ENCODE peak calls at places on chromosomes 4 and X, in four cellular contexts. One of them, this sample, is unnamed.

GRCh38 chr4:53854991-53855885 is 209.2 kb downstream of the CHIC2 start:
- DNase-seq in NCI-H1092 treated with DMSO at 0.1 percent for 48 hours: no peak
- DNase-seq in stimulated activated naive CD4-positive, alpha-beta T cell treated with Interleukin-2 at 50 U/mL for 16 hours: no peak
- DNase-seq in Right ventricle myocardium superior: no peak
- DNase-seq in this sample: no peak

GRCh38 chrX:153061732-153062131 is 5.5 kb downstream of the PNMA3 start:
- DNase-seq in NCI-H1092 treated with DMSO at 0.1 percent for 48 hours: no peak
- DNase-seq in stimulated activated naive CD4-positive, alpha-beta T cell treated with Interleukin-2 at 50 U/mL for 16 hours: no peak
- DNase-seq in Right ventricle myocardium superior: no peak
- DNase-seq in this sample: no peak

GRCh38 chr4:98773638-98774037 is 115.2 kb upstream of the TSPAN5 start:
- DNase-seq in NCI-H1092 treated with DMSO at 0.1 percent for 48 hours: no peak
- DNase-seq in stimulated activated naive CD4-positive, alpha-beta T cell treated with Interleukin-2 at 50 U/mL for 16 hours: no peak
- DNase-seq in Right ventricle myocardium superior: no peak
- DNase-seq in this sample: no peak

GRCh38 chr4:168621806-168622589 is 125.1 kb downstream of the PALLD start:
- DNase-seq in NCI-H1092 treated with DMSO at 0.1 percent for 48 hours: no peak
- DNase-seq in stimulated activated naive CD4-positive, alpha-beta T cell treated with Interleukin-2 at 50 U/mL for 16 hours: no peak
- DNase-seq in Right ventricle myocardium superior: no peak
- DNase-seq in this sample: no peak

GRCh38 chrX:22135994-22136684 is 104.0 kb downstream of the PHEX start:
- DNase-seq in NCI-H1092 treated with DMSO at 0.1 percent for 48 hours: peak
- DNase-seq in stimulated activated naive CD4-positive, alpha-beta T cell treated with Interleukin-2 at 50 U/mL for 16 hours: no peak
- DNase-seq in Right ventricle myocardium superior: no peak
- DNase-seq in this sample: no peak

GRCh38 chrX:135973025-135973547 is 702 bp downstream of the MMGT1 start:
- DNase-seq in NCI-H1092 treated with DMSO at 0.1 percent for 48 hours: peak
- DNase-seq in stimulated activated naive CD4-positive, alpha-beta T cell treated with Interleukin-2 at 50 U/mL for 16 hours: no peak
- DNase-seq in Right ventricle myocardium superior: no peak
- DNase-seq in this sample: no peak

GRCh38 chr4:180190382-180190781 is 2052.8 kb upstream of the TENM3 start:
- DNase-seq in NCI-H1092 treated with DMSO at 0.1 percent for 48 hours: no peak
- DNase-seq in stimulated activated naive CD4-positive, alpha-beta T cell treated with Interleukin-2 at 50 U/mL for 16 hours: no peak
- DNase-seq in Right ventricle myocardium superior: no peak
- DNase-seq in this sample: no peak

GRCh38 chrX:84168095-84168494 is 19.9 kb downstream of the RPS6KA6 start:
- DNase-seq in NCI-H1092 treated with DMSO at 0.1 percent for 48 hours: no peak
- DNase-seq in stimulated activated naive CD4-positive, alpha-beta T cell treated with Interleukin-2 at 50 U/mL for 16 hours: no peak
- DNase-seq in Right ventricle myocardium superior: no peak
- DNase-seq in this sample: no peak

GRCh38 chr4:128350449-128351045 is 62.9 kb upstream of the PGRMC2 start:
- DNase-seq in NCI-H1092 treated with DMSO at 0.1 percent for 48 hours: no peak
- DNase-seq in stimulated activated naive CD4-positive, alpha-beta T cell treated with Interleukin-2 at 50 U/mL for 16 hours: no peak
- DNase-seq in Right ventricle myocardium superior: no peak
- DNase-seq in this sample: no peak

GRCh38 chr4:174714393-174715211 is 114.4 kb downstream of the GLRA3 start:
- DNase-seq in NCI-H1092 treated with DMSO at 0.1 percent for 48 hours: peak
- DNase-seq in stimulated activated naive CD4-positive, alpha-beta T cell treated with Interleukin-2 at 50 U/mL for 16 hours: no peak
- DNase-seq in Right ventricle myocardium superior: no peak
- DNase-seq in this sample: no peak

GRCh38 chr4:124111922-124112321 is 600.6 kb downstream of the ANKRD50 start:
- DNase-seq in NCI-H1092 treated with DMSO at 0.1 percent for 48 hours: peak
- DNase-seq in stimulated activated naive CD4-positive, alpha-beta T cell treated with Interleukin-2 at 50 U/mL for 16 hours: no peak
- DNase-seq in Right ventricle myocardium superior: no peak
- DNase-seq in this sample: no peak

GRCh38 chr4:132124624-132124974 is 1024.5 kb upstream of the PCDH10 start:
- DNase-seq in NCI-H1092 treated with DMSO at 0.1 percent for 48 hours: no peak
- DNase-seq in stimulated activated naive CD4-positive, alpha-beta T cell treated with Interleukin-2 at 50 U/mL for 16 hours: no peak
- DNase-seq in Right ventricle myocardium superior: no peak
- DNase-seq in this sample: no peak

GRCh38 chr4:10461091-10461849 is 4.0 kb upstream of the ZNF518B start:
- DNase-seq in NCI-H1092 treated with DMSO at 0.1 percent for 48 hours: peak
- DNase-seq in stimulated activated naive CD4-positive, alpha-beta T cell treated with Interleukin-2 at 50 U/mL for 16 hours: peak
- DNase-seq in Right ventricle myocardium superior: peak
- DNase-seq in this sample: no peak

GRCh38 chr4:143186202-143186601 is 1.5 kb downstream of the USP38 start:
- DNase-seq in NCI-H1092 treated with DMSO at 0.1 percent for 48 hours: no peak
- DNase-seq in stimulated activated naive CD4-positive, alpha-beta T cell treated with Interleukin-2 at 50 U/mL for 16 hours: no peak
- DNase-seq in Right ventricle myocardium superior: no peak
- DNase-seq in this sample: no peak

GRCh38 chrX:12767856-12768255 is 23.4 kb upstream of the PRPS2 start:
- DNase-seq in NCI-H1092 treated with DMSO at 0.1 percent for 48 hours: peak
- DNase-seq in stimulated activated naive CD4-positive, alpha-beta T cell treated with Interleukin-2 at 50 U/mL for 16 hours: no peak
- DNase-seq in Right ventricle myocardium superior: no peak
- DNase-seq in this sample: no peak

GRCh38 chr4:159103406-159104131 is 690 bp downstream of the RAPGEF2 start:
- DNase-seq in NCI-H1092 treated with DMSO at 0.1 percent for 48 hours: peak
- DNase-seq in stimulated activated naive CD4-positive, alpha-beta T cell treated with Interleukin-2 at 50 U/mL for 16 hours: peak
- DNase-seq in Right ventricle myocardium superior: peak
- DNase-seq in this sample: peak

GRCh38 chrX:23782455-23782854 is 518 bp upstream of the SAT1 start:
- DNase-seq in NCI-H1092 treated with DMSO at 0.1 percent for 48 hours: no peak
- DNase-seq in stimulated activated naive CD4-positive, alpha-beta T cell treated with Interleukin-2 at 50 U/mL for 16 hours: no peak
- DNase-seq in Right ventricle myocardium superior: no peak
- DNase-seq in this sample: no peak

GRCh38 chr4:139910106-139910505 is 243.9 kb downstream of the MAML3 start:
- DNase-seq in NCI-H1092 treated with DMSO at 0.1 percent for 48 hours: no peak
- DNase-seq in stimulated activated naive CD4-positive, alpha-beta T cell treated with Interleukin-2 at 50 U/mL for 16 hours: no peak
- DNase-seq in Right ventricle myocardium superior: no peak
- DNase-seq in this sample: no peak

GRCh38 chr4:170675568-170676262 is 586.0 kb upstream of the AADAT start:
- DNase-seq in NCI-H1092 treated with DMSO at 0.1 percent for 48 hours: no peak
- DNase-seq in stimulated activated naive CD4-positive, alpha-beta T cell treated with Interleukin-2 at 50 U/mL for 16 hours: no peak
- DNase-seq in Right ventricle myocardium superior: no peak
- DNase-seq in this sample: no peak

GRCh38 chr4:109301691-109302365 is 630 bp downstream of the COL25A1 start:
- DNase-seq in NCI-H1092 treated with DMSO at 0.1 percent for 48 hours: no peak
- DNase-seq in stimulated activated naive CD4-positive, alpha-beta T cell treated with Interleukin-2 at 50 U/mL for 16 hours: no peak
- DNase-seq in Right ventricle myocardium superior: no peak
- DNase-seq in this sample: no peak

GRCh38 chr4:73668806-73669205 is 48.6 kb upstream of the RASSF6 start:
- DNase-seq in NCI-H1092 treated with DMSO at 0.1 percent for 48 hours: peak
- DNase-seq in stimulated activated naive CD4-positive, alpha-beta T cell treated with Interleukin-2 at 50 U/mL for 16 hours: no peak
- DNase-seq in Right ventricle myocardium superior: no peak
- DNase-seq in this sample: no peak

GRCh38 chr4:152807294-152807829 is 27.6 kb downstream of the ARFIP1 start:
- DNase-seq in NCI-H1092 treated with DMSO at 0.1 percent for 48 hours: no peak
- DNase-seq in stimulated activated naive CD4-positive, alpha-beta T cell treated with Interleukin-2 at 50 U/mL for 16 hours: no peak
- DNase-seq in Right ventricle myocardium superior: no peak
- DNase-seq in this sample: no peak

GRCh38 chr4:27819261-27819660 is 958.6 kb downstream of the STIM2 start:
- DNase-seq in NCI-H1092 treated with DMSO at 0.1 percent for 48 hours: no peak
- DNase-seq in stimulated activated naive CD4-positive, alpha-beta T cell treated with Interleukin-2 at 50 U/mL for 16 hours: no peak
- DNase-seq in Right ventricle myocardium superior: no peak
- DNase-seq in this sample: no peak

GRCh38 chr4:139050436-139050835 is 34.9 kb downstream of the NOCT start:
- DNase-seq in NCI-H1092 treated with DMSO at 0.1 percent for 48 hours: no peak
- DNase-seq in stimulated activated naive CD4-positive, alpha-beta T cell treated with Interleukin-2 at 50 U/mL for 16 hours: no peak
- DNase-seq in Right ventricle myocardium superior: no peak
- DNase-seq in this sample: no peak

GRCh38 chr4:180052629-180053028 is 2190.6 kb upstream of the TENM3 start:
- DNase-seq in NCI-H1092 treated with DMSO at 0.1 percent for 48 hours: no peak
- DNase-seq in stimulated activated naive CD4-positive, alpha-beta T cell treated with Interleukin-2 at 50 U/mL for 16 hours: no peak
- DNase-seq in Right ventricle myocardium superior: no peak
- DNase-seq in this sample: no peak

GRCh38 chr4:72352746-72353145 is 216.3 kb downstream of the ADAMTS3 start:
- DNase-seq in NCI-H1092 treated with DMSO at 0.1 percent for 48 hours: no peak
- DNase-seq in stimulated activated naive CD4-positive, alpha-beta T cell treated with Interleukin-2 at 50 U/mL for 16 hours: no peak
- DNase-seq in Right ventricle myocardium superior: no peak
- DNase-seq in this sample: no peak

GRCh38 chr4:8911311-8912088 is 39.9 kb upstream of the HMX1 start:
- DNase-seq in NCI-H1092 treated with DMSO at 0.1 percent for 48 hours: no peak
- DNase-seq in stimulated activated naive CD4-positive, alpha-beta T cell treated with Interleukin-2 at 50 U/mL for 16 hours: no peak
- DNase-seq in Right ventricle myocardium superior: no peak
- DNase-seq in this sample: no peak

GRCh38 chr4:133081246-133081645 is 67.8 kb upstream of the PCDH10 start:
- DNase-seq in NCI-H1092 treated with DMSO at 0.1 percent for 48 hours: no peak
- DNase-seq in stimulated activated naive CD4-positive, alpha-beta T cell treated with Interleukin-2 at 50 U/mL for 16 hours: no peak
- DNase-seq in Right ventricle myocardium superior: no peak
- DNase-seq in this sample: no peak

This sample was measured in CD14-positive monocyte.